ENCODE peak calls at places on chromosomes 12 and 14, in four cellular contexts. X is thyroid gland, C is cardiac fibroblast, E is brain microvascular endothelial cell. G is an unnamed sample.

GRCh38 chr12:108648371-108648770 is 14.7 kb upstream of the SELPLG start:
- DNase-seq in E (no peak), C (no peak), X (no peak), G (no peak)

GRCh38 chr14:91892918-91893527 is 25.7 kb upstream of the TC2N start:
- DNase-seq in E (no peak), C (no peak), X (no peak), G (no peak)

GRCh38 chr14:55954108-55954507 is 164.1 kb upstream of the PELI2 start:
- DNase-seq in C (no peak), X (no peak), E (no peak), G (no peak)

GRCh38 chr12:117689857-117690256 is 278.9 kb downstream of the KSR2 start:
- DNase-seq in C (no peak), E (no peak), X (no peak), G (no peak)

GRCh38 chr12:75759842-75760260 is 248.4 kb upstream of the KRR1 start:
- DNase-seq in E (peak; percentile 67), X (no peak), C (peak; percentile 60), G (peak; percentile 56)

GRCh38 chr12:53942467-53942997 is 3.9 kb downstream of the HOXC13 start:
- DNase-seq in C (no peak), X (no peak), E (no peak), G (no peak)

GRCh38 chr12:124531281-124531745 is 36.1 kb downstream of the NCOR2 start:
- DNase-seq in C (no peak), X (no peak), E (no peak), G (no peak)

GRCh38 chr12:131695968-131696367 is 14.9 kb upstream of the SFSWAP start:
- DNase-seq in X (no peak), C (no peak), E (no peak), G (no peak)

GRCh38 chr14:103562135-103562384 is 397 bp downstream of the BAG5 start:
- DNase-seq in X (no peak), E (no peak), C (peak; percentile 63), G (no peak)

GRCh38 chr12:54173066-54173726 is 15.6 kb downstream of the SMUG1 start:
- DNase-seq in E (no peak), C (peak; percentile 17), X (peak; percentile 5), G (no peak)

GRCh38 chr12:65500121-65500846 is 221.8 kb downstream of the MSRB3 start:
- DNase-seq in E (peak; percentile 73), X (no peak), C (peak; percentile 34), G (peak; percentile 52)

GRCh38 chr12:109927622-109928021 is 27.5 kb downstream of the TCHP start:
- DNase-seq in X (peak; percentile 33), E (peak; percentile 36), C (peak; percentile 59), G (no peak)

GRCh38 chr14:70139384-70139783 is 49.4 kb downstream of the SLC8A3 start:
- DNase-seq in C (no peak), X (no peak), E (no peak), G (no peak)

GRCh38 chr14:34018564-34019244 is 67.8 kb upstream of the EGLN3 start:
- DNase-seq in X (no peak), C (peak; percentile 58), E (no peak), G (no peak)

GRCh38 chr14:22465201-22465835 is 123.7 kb downstream of the DAD1 start:
- DNase-seq in E (peak; percentile 24), C (no peak), X (no peak), G (no peak)
- H3K4me3 ChIP-seq in E (no peak overlapping the region), C (no peak overlapping the region), X (no peak overlapping the region), G (no peak overlapping the region)

GRCh38 chr12:85422766-85423165 is 142.7 kb downstream of the ALX1 start:
- DNase-seq in C (no peak), X (no peak), E (no peak), G (no peak)

GRCh38 chr12:85425926-85426325 is 145.9 kb downstream of the ALX1 start:
- DNase-seq in E (no peak), X (no peak), C (no peak), G (no peak)

GRCh38 chr12:85423947-85424346 is 143.9 kb downstream of the ALX1 start:
- DNase-seq in X (no peak), E (no peak), C (no peak), G (no peak)

GRCh38 chr12:85425349-85425612 is 145.3 kb downstream of the ALX1 start:
- DNase-seq in X (no peak), E (no peak), C (no peak), G (no peak)

DNA sequence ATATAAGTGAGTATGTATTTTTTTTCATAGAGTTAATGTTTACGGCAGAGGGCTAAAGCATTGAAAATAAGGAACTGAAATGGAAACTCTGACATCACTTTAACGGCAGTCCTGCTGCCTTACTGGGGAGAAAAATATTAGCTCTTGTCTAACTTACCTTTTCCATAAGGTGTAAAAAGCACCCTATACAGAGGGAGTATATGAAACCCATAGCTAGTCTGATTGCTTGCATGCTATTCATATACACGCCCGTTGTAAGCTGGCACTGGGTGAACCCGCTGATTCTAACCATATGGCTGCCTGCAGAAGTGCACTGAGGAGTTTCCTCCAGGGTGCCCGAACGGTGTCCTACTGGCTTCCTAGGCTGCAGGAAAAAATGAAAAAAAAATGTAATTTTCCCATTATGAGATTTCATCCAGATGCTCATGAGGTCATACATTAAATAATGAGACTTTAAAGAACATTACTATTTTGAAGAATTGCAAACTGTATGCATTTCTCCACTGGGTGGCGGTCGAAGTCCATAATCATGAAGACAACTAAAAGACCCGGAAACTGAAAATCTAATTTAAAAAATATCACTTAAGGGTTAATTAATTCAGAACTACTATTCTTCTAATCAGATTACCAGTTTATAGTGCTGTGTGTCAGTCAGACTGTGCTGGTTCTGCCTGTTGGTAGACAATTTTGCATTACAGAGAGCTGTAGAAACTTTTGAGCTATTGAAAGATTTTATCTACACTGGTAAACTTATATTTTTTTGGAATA is 144.7 kb downstream of the ALX1 start:
- DNase-seq in E (peak; percentile 41), X (peak; percentile 15), C (peak; percentile 36), G (peak; percentile 11)
- TF ChIP-seq CTCF in E (peak; percentile 51), X (no peak), C (peak; percentile 44), G (peak; percentile 46)

DNA sequence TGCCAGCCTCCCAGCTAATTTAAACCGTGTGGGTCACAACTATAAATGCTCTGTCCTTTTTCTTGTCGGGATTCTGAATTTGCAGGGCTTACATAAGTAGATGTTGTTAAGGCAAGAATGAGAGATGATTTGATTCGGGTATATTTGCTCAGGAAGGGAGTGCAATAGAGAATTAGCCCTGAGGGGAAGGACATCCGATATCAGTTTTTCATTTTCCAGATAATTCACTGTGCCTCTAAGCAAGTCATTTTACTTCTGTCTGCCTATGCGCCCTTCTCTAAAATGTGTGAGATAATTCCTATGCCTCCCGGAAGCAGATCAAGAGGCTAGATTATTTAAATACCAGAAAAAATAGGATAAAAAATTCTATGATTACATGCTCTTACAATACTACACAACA is 300.5 kb downstream of the RMST start:
- DNase-seq in E (no peak), C (no peak), X (no peak), G (no peak)
- H3K4me3 ChIP-seq in E (no peak overlapping the region), C (no peak overlapping the region), X (no peak overlapping the region), G (no peak overlapping the region)

GRCh38 chr14:73771848-73772705 is 57.9 kb upstream of the PNMA1 start:
- DNase-seq in C (peak; percentile 79), E (peak; percentile 73), X (peak; percentile 88), G (no peak)
- TF ChIP-seq CTCF in C (no peak), E (peak; percentile 2), X (no peak), G (no peak)

GRCh38 chr12:6827982-6828670 is at the start of gene P3H3:
- DNase-seq in E (peak; percentile 15), X (peak; percentile 25), C (peak; percentile 63), G (no peak)

GRCh38 chr12:6830286-6830892 is 2.2 kb downstream of the P3H3 start:
- DNase-seq in E (no peak), C (no peak), X (no peak), G (no peak)

GRCh38 chr12:6831021-6831420 is 2.8 kb downstream of the P3H3 start:
- DNase-seq in C (no peak), X (no peak), E (no peak), G (no peak)

GRCh38 chr12:6828671-6829531 is 694 bp downstream of the P3H3 start:
- DNase-seq in E (peak; percentile 50), X (peak; percentile 61), C (peak; percentile 58), G (no peak)

GRCh38 chr12:6829532-6830220 is 1.5 kb downstream of the P3H3 start:
- DNase-seq in E (peak; percentile 28), C (no peak), X (no peak), G (no peak)
- H3K4me3 ChIP-seq in E (peak overlapping the region; percentile 91), C (peak overlapping the region; percentile 95), X (peak overlapping the region; percentile 61), G (peak overlapping the region; percentile 92)

GRCh38 chr14:43003845-43004244 is 1397.2 kb downstream of the LRFN5 start:
- DNase-seq in E (no peak), C (no peak), X (no peak), G (no peak)

GRCh38 chr14:43001729-43002128 is 1395.1 kb downstream of the LRFN5 start:
- DNase-seq in C (no peak), E (no peak), X (no peak), G (no peak)

GRCh38 chr14:43005807-43006206 is 1399.1 kb downstream of the LRFN5 start:
- DNase-seq in X (no peak), C (peak; percentile 14), E (no peak), G (no peak)
- TF ChIP-seq CTCF in X (no peak), C (no peak), E (peak; percentile 27), G (peak; percentile 15)

GRCh38 chr12:48349471-48349870 is 1.2 kb downstream of the ZNF641 start:
- DNase-seq in X (no peak), C (peak; percentile 63), E (peak; percentile 9), G (no peak)
- H3K4me3 ChIP-seq in X (peak overlapping the region; percentile 79), C (no peak overlapping the region), E (peak overlapping the region; percentile 75), G (peak overlapping the region; percentile 69)